ENCODE peak calls at places on chromosomes 7 and 10, in seven cellular contexts. N, E, X, W, S, Z and I are unnamed samples.

GRCh38 chr10:76324283-76324682 is 892.9 kb downstream of the LRMDA start:
- DNase-seq in W (no peak), N (no peak), Z (peak; percentile 3), X (peak; percentile 58), E (no peak), S (no peak), I (peak; percentile 82)

GRCh38 chr10:43109671-43110249 is 28.5 kb upstream of the CSGALNACT2 start:
- DNase-seq in E (no peak), S (no peak), X (no peak), N (no peak), W (no peak), Z (no peak), I (no peak)

GRCh38 chr7:151429232-151429554 is 10.7 kb downstream of the CRYGN start:
- DNase-seq in E (no peak), S (no peak), X (no peak), W (no peak), Z (no peak), N (no peak), I (no peak)

GRCh38 chr10:72694476-72695369 is 2.8 kb downstream of the MCU start:
- DNase-seq in W (no peak), E (no peak), Z (peak; percentile 71), S (no peak), X (no peak), N (no peak), I (no peak)

GRCh38 chr10:69061305-69062161 is 26.4 kb upstream of the SRGN start:
- DNase-seq in E (peak; percentile 69), Z (peak; percentile 100), W (peak; percentile 92), X (peak; percentile 73), S (no peak), N (no peak), I (no peak)

GRCh38 chr7:129127601-129128000 is 16.9 kb upstream of the TSPAN33 start:
- DNase-seq in E (no peak), S (no peak), Z (no peak), N (no peak), W (no peak), X (no peak), I (no peak)

GRCh38 chr7:68187549-68187948 is 1190.9 kb downstream of the TYW1 start:
- DNase-seq in Z (no peak), W (no peak), E (no peak), N (no peak), X (no peak), S (no peak), I (no peak)

GRCh38 chr7:93622036-93622714 is 47.7 kb upstream of the CALCR start:
- DNase-seq in Z (peak; percentile 4), S (no peak), W (no peak), E (no peak), X (no peak), N (no peak), I (peak; percentile 7)

GRCh38 chr10:73953665-73954064 is 42.7 kb downstream of the PLAU start:
- DNase-seq in N (no peak), Z (peak; percentile 73), W (no peak), X (no peak), S (no peak), E (no peak), I (no peak)

GRCh38 chr10:70557086-70557845 is 45.3 kb downstream of the PRF1 start:
- DNase-seq in Z (no peak), N (no peak), W (no peak), S (no peak), X (no peak), E (no peak), I (no peak)

GRCh38 chr10:76049581-76050290 is 618.3 kb downstream of the LRMDA start:
- DNase-seq in W (no peak), S (no peak), X (no peak), N (no peak), Z (peak; percentile 46), E (no peak), I (no peak)

GRCh38 chr10:86545097-86545496 is 23.5 kb upstream of the WAPL start:
- DNase-seq in S (no peak), Z (no peak), W (no peak), E (no peak), N (no peak), X (no peak), I (peak; percentile 85)

GRCh38 chr7:31478744-31479143 is 35.1 kb upstream of the ITPRID1 start:
- DNase-seq in Z (no peak), S (no peak), X (no peak), N (no peak), W (no peak), E (no peak), I (no peak)

GRCh38 chr7:66219805-66220204 is 14.7 kb downstream of the TPST1 start:
- DNase-seq in X (no peak), E (no peak), Z (no peak), W (no peak), N (no peak), S (no peak), I (no peak)

GRCh38 chr7:98151884-98152283 is 45.2 kb downstream of the LMTK2 start:
- DNase-seq in N (no peak), S (no peak), Z (no peak), X (no peak), E (no peak), W (no peak), I (no peak)

GRCh38 chr7:149867762-149868637 is 5.8 kb upstream of the ATP6V0E2 start:
- DNase-seq in W (no peak), X (no peak), E (no peak), S (no peak), N (no peak), Z (no peak), I (no peak)

GRCh38 chr10:90378524-90379076 is 479.2 kb downstream of the HTR7 start:
- DNase-seq in Z (peak; percentile 80), E (no peak), S (no peak), X (no peak), W (no peak), N (no peak), I (no peak)